ENCODE peak calls at places on chromosome 22, in seven cellular contexts. I is HTR-8/SVneo; D is upper lobe of right lung; J is CD8-positive, alpha-beta memory T cell; T is esophagus squamous epithelium; V is kidney tubule cell; P is AG10803. W is an unnamed sample.

GRCh38 chr22:17960695-17961442 is 63.5 kb downstream of the MICAL3 start:
- DNase-seq in D (no peak), I (no peak), P (no peak), V (no peak), J (no peak), T (no peak), W (no peak)

GRCh38 chr22:30453731-30454510 is 17.9 kb downstream of the SEC14L3 start:
- DNase-seq in T (no peak), I (no peak), P (no peak), D (peak; percentile 82), V (no peak), J (no peak), W (no peak)

GRCh38 chr22:49954354-49954753 is 6.2 kb upstream of the PIM3 start:
- DNase-seq in P (no peak), V (no peak), J (no peak), D (peak; percentile 88), T (no peak), I (no peak), W (no peak)

GRCh38 chr22:31084811-31085492 is 3.8 kb downstream of the SMTN start:
- DNase-seq in I (no peak), V (peak; percentile 74), T (peak; percentile 47), P (peak; percentile 87), J (peak; percentile 81), D (peak; percentile 95), W (peak; percentile 66)

GRCh38 chr22:20237480-20238440 is 30.4 kb downstream of the RTN4R start:
- DNase-seq in V (no peak), T (no peak), J (peak; percentile 69), D (no peak), P (no peak), I (no peak), W (no peak)

GRCh38 chr22:46810856-46811786 is 48.7 kb downstream of the TBC1D22A start:
- DNase-seq in V (no peak), I (no peak), D (no peak), P (no peak), J (no peak), T (no peak), W (no peak)

GRCh38 chr22:48492371-48493320 is 1335.0 kb downstream of the BRD1 start:
- DNase-seq in J (no peak), V (peak; percentile 70), P (peak; percentile 84), D (peak; percentile 73), I (peak; percentile 41), T (no peak), W (peak; percentile 59)

GRCh38 chr22:44445307-44445680 is 52.7 kb downstream of the RTL6 start:
- DNase-seq in P (no peak), D (peak; percentile 49), J (no peak), V (no peak), T (no peak), I (no peak), W (no peak)

GRCh38 chr22:28021998-28022660 is 103.1 kb upstream of the PITPNB start:
- DNase-seq in P (no peak), V (no peak), D (peak; percentile 52), T (no peak), J (no peak), I (no peak), W (no peak)

GRCh38 chr22:30312053-30312452 is 14.7 kb downstream of the TBC1D10A start:
- DNase-seq in I (no peak), J (no peak), P (peak; percentile 79), T (no peak), V (peak; percentile 93), D (no peak), W (peak; percentile 50)

GRCh38 chr22:37491106-37491505 is 4.9 kb upstream of the MFNG start:
- DNase-seq in D (no peak), V (no peak), T (no peak), J (no peak), I (no peak), P (no peak), W (no peak)

GRCh38 chr22:33544707-33545106 is 375.6 kb downstream of the LARGE1 start:
- DNase-seq in T (no peak), J (no peak), V (peak; percentile 51), D (no peak), P (peak; percentile 45), I (no peak), W (peak; percentile 66)

GRCh38 chr22:43090130-43090789 is 1.1 kb upstream of the TTLL1 start:
- DNase-seq in I (peak; percentile 75), P (peak; percentile 89), D (no peak), T (no peak), V (peak; percentile 86), J (peak; percentile 29), W (peak; percentile 93)

GRCh38 chr22:31241200-31241599 is 29.1 kb downstream of the LIMK2 start:
- DNase-seq in J (no peak), P (no peak), V (peak; percentile 60), D (no peak), I (no peak), T (no peak), W (no peak)

GRCh38 chr22:46972901-46973831 is 210.7 kb downstream of the TBC1D22A start:
- DNase-seq in P (peak; percentile 6), J (no peak), I (no peak), V (no peak), D (no peak), T (no peak), W (no peak)